ENCODE peak calls at places on chromosome 4, in four cellular contexts. S is HepG2, C is K562, H is SK-N-SH. W is an unnamed sample.

GRCh38 chr4:10281996-10282395 is 165.4 kb upstream of the WDR1 start:
- DNase-seq in S (no peak), C (no peak), H (no peak), W (no peak)

GRCh38 chr4:137524642-137525384 is 7.5 kb downstream of the PCDH18 start:
- DNase-seq in S (no peak), C (no peak), H (no peak), W (no peak)

GRCh38 chr4:106868381-106869035 is 167.6 kb downstream of the DKK2 start:
- DNase-seq in S (no peak), C (no peak), H (no peak), W (peak)

GRCh38 chr4:5572114-5572513 is 136.2 kb downstream of the EVC2 start:
- DNase-seq in S (no peak), C (no peak), H (no peak), W (no peak)

GRCh38 chr4:73528171-73528570 is 46.6 kb downstream of the AFM start:
- DNase-seq in S (no peak), C (no peak), H (no peak), W (no peak)

GRCh38 chr4:68673143-68673542 is 2.7 kb upstream of the UGT2B15 start:
- DNase-seq in S (no peak), C (no peak), H (no peak), W (no peak)

GRCh38 chr4:153789741-153790651 is 1.1 kb upstream of the SFRP2 start:
- DNase-seq in S (no peak), C (no peak), H (peak), W (no peak)

GRCh38 chr4:8538703-8539567 is 41.3 kb upstream of the GPR78 start:
- DNase-seq in S (peak), C (no peak), H (no peak), W (peak)

GRCh38 chr4:88448905-88449689 is 7.8 kb upstream of the HERC5 start:
- DNase-seq in S (no peak), C (no peak), H (no peak), W (no peak)

GRCh38 chr4:30839583-30840520 is 119.7 kb downstream of the PCDH7 start:
- DNase-seq in S (no peak), C (no peak), H (no peak), W (peak)

GRCh38 chr4:84750260-84750955 is 167.5 kb downstream of the CDS1 start:
- DNase-seq in S (peak), C (peak), H (peak), W (peak)

GRCh38 chr4:33054656-33055055 is 2334.5 kb downstream of the PCDH7 start:
- DNase-seq in S (no peak), C (no peak), H (no peak), W (no peak)

GRCh38 chr4:28117067-28117756 is 1256.6 kb downstream of the STIM2 start:
- DNase-seq in S (no peak), C (no peak), H (no peak), W (no peak)

GRCh38 chr4:151719045-151719743 is 41.6 kb downstream of the GATB start:
- DNase-seq in S (no peak), C (no peak), H (no peak), W (no peak)

GRCh38 chr4:19382993-19383392 is 868.7 kb upstream of the SLIT2 start:
- DNase-seq in S (no peak), C (no peak), H (no peak), W (no peak)

GRCh38 chr4:23818097-23818648 is 71.7 kb downstream of the PPARGC1A start:
- DNase-seq in S (no peak), C (no peak), H (no peak), W (no peak)

GRCh38 chr4:147820975-147821374 is 89.1 kb downstream of the ARHGAP10 start:
- DNase-seq in S (no peak), C (no peak), H (no peak), W (no peak)

GRCh38 chr4:89254847-89255246 is 52.8 kb downstream of the GPRIN3 start:
- DNase-seq in S (peak), C (peak), H (peak), W (peak)

GRCh38 chr4:81715335-81715734 is 243.6 kb upstream of the RASGEF1B start:
- DNase-seq in S (no peak), C (no peak), H (no peak), W (no peak)

GRCh38 chr4:22764183-22764582 is 71.4 kb downstream of the GBA3 start:
- DNase-seq in S (no peak), C (no peak), H (no peak), W (no peak)

GRCh38 chr4:87251104-87251503 is 30.7 kb upstream of the KLHL8 start:
- DNase-seq in S (no peak), C (no peak), H (no peak), W (no peak)

GRCh38 chr4:73021634-73022033 is 47.9 kb downstream of the COX18 start:
- DNase-seq in S (peak), C (peak), H (peak), W (peak)

GRCh38 chr4:183798249-183798920 is 106.7 kb upstream of the STOX2 start:
- DNase-seq in S (no peak), C (no peak), H (no peak), W (no peak)

GRCh38 chr4:182147391-182147790 is 95.8 kb upstream of the TENM3 start:
- DNase-seq in S (no peak), C (no peak), H (no peak), W (no peak)

GRCh38 chr4:120327276-120327675 is 260.6 kb upstream of the MAD2L1 start:
- DNase-seq in S (no peak), C (no peak), H (no peak), W (no peak)

GRCh38 chr4:89110541-89110985 is 770 bp upstream of the TIGD2 start:
- DNase-seq in S (no peak), C (peak), H (no peak), W (no peak)

GRCh38 chr4:1356181-1356998 is 9.4 kb downstream of the UVSSA start:
- DNase-seq in S (peak), C (peak), H (peak), W (no peak)

GRCh38 chr4:73606465-73606974 is 13.7 kb downstream of the RASSF6 start:
- DNase-seq in S (no peak), C (no peak), H (no peak), W (no peak)

GRCh38 chr4:154084864-154085263 is 296.0 kb upstream of the SFRP2 start:
- DNase-seq in S (no peak), C (no peak), H (no peak), W (no peak)

GRCh38 chr4:85790582-85790981 is 315.6 kb downstream of the ARHGAP24 start:
- DNase-seq in S (no peak), C (no peak), H (no peak), W (no peak)

GRCh38 chr4:113080050-113080449 is 30.6 kb downstream of the ANK2 start:
- DNase-seq in S (peak), C (no peak), H (no peak), W (no peak)

DNA sequence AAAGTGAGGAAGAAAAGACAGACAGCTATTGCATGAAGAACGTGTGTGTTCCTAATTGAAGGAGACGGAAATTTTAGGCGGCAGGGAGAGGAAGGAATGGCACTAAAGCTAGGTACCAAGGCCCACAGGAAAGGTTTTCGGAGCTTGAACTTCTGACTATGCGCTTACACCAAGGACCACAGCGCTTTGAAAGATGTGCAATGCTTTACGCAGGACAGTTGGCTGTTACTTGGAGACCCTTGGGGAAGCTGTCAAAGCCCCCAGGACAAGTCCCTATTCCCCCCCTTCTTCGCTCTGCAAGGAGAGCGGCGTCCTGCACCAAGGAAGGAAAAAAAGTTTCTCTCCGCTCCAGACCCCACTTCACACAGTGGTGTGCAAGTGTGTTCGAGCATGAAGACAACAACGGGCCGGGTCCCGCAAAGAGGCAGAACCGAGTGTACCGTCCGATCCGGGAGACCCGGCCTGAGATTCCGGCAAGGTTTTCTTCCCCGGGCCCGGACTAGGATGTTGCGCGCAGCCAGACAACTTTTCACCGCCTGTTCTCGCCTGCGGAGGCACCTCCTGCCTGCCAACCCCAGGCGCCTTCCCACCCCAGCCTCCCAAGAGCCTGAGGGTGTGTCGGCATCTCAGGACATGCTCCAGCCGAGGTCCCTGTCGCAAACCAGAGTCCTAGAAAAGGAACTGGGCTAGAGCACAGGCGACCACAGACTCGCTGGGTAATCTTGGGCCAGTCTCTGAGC is 888 bp downstream of the KDR start:
- DNase-seq in S (no peak), C (no peak), H (no peak), W (no peak)
- H3K9ac ChIP-seq in S (no peak), C (no peak), H (no peak), W (no peak)

DNA sequence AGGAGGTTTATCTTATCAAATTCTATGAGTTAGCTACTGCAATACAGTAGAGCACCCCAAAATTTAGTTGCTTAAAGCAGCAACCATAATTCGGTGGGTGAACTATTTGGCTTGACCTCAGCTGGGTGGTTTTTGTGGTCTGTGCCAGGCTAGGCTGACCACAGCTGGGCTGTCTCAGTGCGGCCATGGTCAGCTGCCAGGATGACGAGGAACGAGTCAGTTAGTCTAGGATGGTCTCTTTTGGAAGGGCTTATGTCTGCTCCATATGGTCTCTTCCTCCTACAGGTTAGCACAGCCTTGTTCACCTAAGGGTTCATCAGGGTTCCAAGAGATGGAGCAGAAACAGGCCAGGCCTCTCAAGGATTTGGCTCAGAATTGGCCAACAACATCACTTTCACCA is 210.4 kb downstream of the PALLD start:
- DNase-seq in S (no peak), C (no peak), H (no peak), W (no peak)
- TF ChIP-seq ELF1 in S (no peak), C (no peak), H (no peak), W (no peak)

GRCh38 chr4:7173821-7174220 is 18.5 kb upstream of the SORCS2 start:
- DNase-seq in S (no peak), C (no peak), H (no peak), W (no peak)

GRCh38 chr4:7183161-7183560 is 9.2 kb upstream of the SORCS2 start:
- DNase-seq in S (no peak), C (no peak), H (no peak), W (no peak)

GRCh38 chr4:7183780-7184460 is 8.4 kb upstream of the SORCS2 start:
- DNase-seq in S (no peak), C (no peak), H (no peak), W (no peak)

DNA sequence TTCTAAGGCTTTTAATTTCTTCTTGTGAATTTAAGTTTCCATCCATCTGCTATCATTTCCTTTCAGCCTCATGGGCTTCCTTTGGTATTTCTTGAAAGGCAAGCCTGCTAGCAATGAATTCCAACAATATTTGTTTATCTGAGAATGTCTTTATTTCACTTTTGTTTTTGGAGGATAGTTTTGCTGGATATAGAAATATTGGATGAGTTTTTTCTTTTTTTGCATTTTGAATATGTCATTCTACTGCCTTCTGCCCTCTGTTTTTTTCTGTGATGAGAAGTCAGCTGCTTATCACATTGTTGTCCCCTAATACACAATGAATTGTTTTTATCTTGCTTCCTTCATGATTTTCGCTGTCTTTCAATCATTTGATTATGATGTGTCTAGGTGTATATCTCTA is 13.2 kb upstream of the SORCS2 start:
- DNase-seq in S (no peak), C (no peak), H (no peak), W (no peak)
- H3K9ac ChIP-seq in S (no peak), C (no peak), H (no peak), W (no peak)

DNA sequence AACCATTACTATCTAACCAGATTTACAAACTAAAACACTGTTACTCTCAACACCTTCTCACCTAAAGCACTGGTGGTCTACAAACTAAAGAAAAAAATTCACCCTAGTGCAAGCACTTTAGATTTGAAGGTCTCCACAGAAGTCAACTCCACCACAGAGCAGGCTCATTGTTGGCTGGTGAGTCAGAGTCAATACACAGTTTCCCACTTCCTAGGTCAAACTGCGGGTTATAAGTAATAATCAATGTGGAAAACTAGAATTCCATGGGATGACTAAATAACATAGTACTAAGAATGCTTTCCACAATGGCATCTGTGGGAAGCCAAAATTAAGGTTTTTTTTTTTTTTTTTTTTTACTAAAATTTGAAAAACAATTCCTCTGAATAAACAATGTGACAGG is 191.8 kb downstream of the PDGFC start:
- DNase-seq in S (peak), C (no peak), H (no peak), W (peak)
- TF ChIP-seq ELF1 in S (no peak), C (no peak), H (no peak), W (no peak)

GRCh38 chr4:139734875-139735380 is 69.3 kb downstream of the MGST2 start:
- DNase-seq in S (no peak), C (no peak), H (peak), W (no peak)

GRCh38 chr4:139736661-139737060 is 71.0 kb downstream of the MGST2 start:
- DNase-seq in S (no peak), C (no peak), H (no peak), W (no peak)

GRCh38 chr4:139735381-139736256 is 70.0 kb downstream of the MGST2 start:
- DNase-seq in S (no peak), C (no peak), H (peak), W (no peak)

GRCh38 chr4:139734201-139734874 is 68.7 kb downstream of the MGST2 start:
- DNase-seq in S (no peak), C (no peak), H (no peak), W (no peak)

GRCh38 chr4:139736257-139736626 is 70.6 kb downstream of the MGST2 start:
- DNase-seq in S (no peak), C (no peak), H (no peak), W (no peak)
- H3K9ac ChIP-seq in S (no peak), C (no peak), H (no peak), W (no peak)

DNA sequence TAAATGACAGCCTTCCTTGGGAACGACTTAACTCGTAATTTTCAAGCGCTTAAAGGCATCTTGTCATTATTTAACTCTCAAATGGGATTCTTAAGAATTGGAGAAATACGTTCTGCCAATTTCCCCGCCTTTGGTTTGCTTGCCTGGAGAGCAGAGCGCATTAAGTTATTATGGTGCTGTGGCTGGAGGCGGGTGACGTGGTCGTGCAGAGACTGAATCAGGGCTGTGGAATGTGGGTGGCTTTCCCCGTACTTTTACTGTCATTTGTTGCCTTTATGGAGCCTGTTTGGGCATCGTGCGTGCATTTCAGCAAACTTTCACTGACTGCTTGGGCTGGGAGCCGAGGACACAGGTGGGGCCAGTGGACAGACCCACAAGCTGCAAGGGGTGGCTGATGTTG is 79.0 kb upstream of the PSAPL1 start:
- DNase-seq in S (no peak), C (no peak), H (no peak), W (no peak)
- TF ChIP-seq ELF1 in S (no peak), C (no peak), H (no peak), W (no peak)

GRCh38 chr4:150280975-150281374 is 202.7 kb downstream of the DCLK2 start:
- DNase-seq in S (no peak), C (no peak), H (no peak), W (no peak)
- H3K9ac ChIP-seq in S (no peak), C (no peak), H (peak), W (no peak)

GRCh38 chr4:14835708-14836107 is 166.6 kb upstream of the CPEB2 start:
- DNase-seq in S (no peak), C (no peak), H (no peak), W (no peak)

GRCh38 chr4:14834382-14834781 is 167.9 kb upstream of the CPEB2 start:
- DNase-seq in S (no peak), C (no peak), H (no peak), W (no peak)

GRCh38 chr4:14835288-14835687 is 167.0 kb upstream of the CPEB2 start:
- DNase-seq in S (no peak), C (no peak), H (no peak), W (no peak)

GRCh38 chr4:14841801-14842748 is 160.2 kb upstream of the CPEB2 start:
- DNase-seq in S (no peak), C (no peak), H (no peak), W (no peak)

DNA sequence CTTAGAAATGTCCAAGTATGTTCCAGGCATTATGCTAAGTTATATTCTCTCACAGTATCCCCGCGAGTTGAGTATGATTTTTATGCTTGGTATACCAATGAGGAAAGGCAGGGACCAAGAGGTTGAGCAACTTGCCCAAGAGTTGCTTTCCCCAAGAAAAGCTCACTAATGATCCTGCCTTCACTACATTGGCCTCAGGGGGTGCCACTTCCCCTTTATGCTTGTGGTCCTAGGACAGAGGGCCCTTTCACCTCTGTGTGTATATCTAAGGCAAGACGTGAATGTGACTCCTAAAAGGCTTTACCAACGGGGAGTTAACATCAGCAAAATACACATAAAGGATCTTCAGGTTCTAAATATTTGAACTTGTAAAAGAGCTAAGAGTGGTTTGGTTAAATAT is 164.4 kb upstream of the CPEB2 start:
- DNase-seq in S (no peak), C (no peak), H (no peak), W (no peak)
- TF ChIP-seq ELF1 in S (no peak), C (no peak), H (no peak), W (no peak)

GRCh38 chr4:168632246-168632832 is 135.5 kb downstream of the PALLD start:
- DNase-seq in S (no peak), C (no peak), H (no peak), W (no peak)

GRCh38 chr4:168633474-168633873 is 136.6 kb downstream of the PALLD start:
- DNase-seq in S (no peak), C (no peak), H (no peak), W (no peak)

GRCh38 chr4:168631241-168632151 is 134.6 kb downstream of the PALLD start:
- DNase-seq in S (no peak), C (no peak), H (peak), W (no peak)

GRCh38 chr4:168634276-168634802 is 137.5 kb downstream of the PALLD start:
- DNase-seq in S (no peak), C (no peak), H (no peak), W (no peak)

DNA sequence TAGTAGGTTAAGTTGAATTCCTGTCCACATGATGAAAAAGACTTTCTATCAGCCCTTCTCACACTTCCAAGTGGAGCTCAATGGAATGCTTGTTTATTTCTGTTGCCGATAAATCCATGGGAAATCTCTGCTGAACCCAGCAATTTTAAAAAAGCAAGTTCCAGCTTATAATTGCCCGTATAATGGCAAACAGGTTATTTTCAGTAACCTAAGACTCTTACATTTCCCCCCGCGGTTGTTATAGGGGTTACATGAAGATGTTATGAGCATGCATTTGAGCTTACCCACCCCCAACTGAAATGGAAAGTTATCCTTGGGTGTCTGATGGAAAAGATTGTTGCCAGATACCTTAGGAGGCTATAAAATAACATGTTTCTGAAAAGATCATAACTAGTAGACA is 136.2 kb downstream of the PALLD start:
- DNase-seq in S (no peak), C (no peak), H (no peak), W (no peak)
- H3K9ac ChIP-seq in S (no peak), C (no peak), H (peak), W (peak)

W was measured in HCT116.